ENCODE peak calls at places on chromosome 4, in seven cellular contexts. E is B cell, V is A549, G is AG09319, W is tibial nerve, H is brain microvascular endothelial cell, Q is WTC11. D is an unnamed sample.

GRCh38 chr4:150176559-150176958 is 98.3 kb downstream of the DCLK2 start:
- DNase-seq in E (no peak), V (no peak), G (peak), W (no peak), H (no peak), Q (no peak), D (no peak)

GRCh38 chr4:140249351-140249750 is 95.4 kb upstream of the MAML3 start:
- DNase-seq in E (peak), V (no peak), G (no peak), W (no peak), H (no peak), Q (no peak), D (no peak)

GRCh38 chr4:16106956-16107355 is 23.1 kb upstream of the PROM1 start:
- DNase-seq in E (no peak), V (no peak), G (no peak), W (no peak), H (no peak), Q (no peak), D (no peak)

GRCh38 chr4:171582961-171583581 is 230.1 kb upstream of the GALNTL6 start:
- DNase-seq in E (peak), V (no peak), G (no peak), W (no peak), H (no peak), Q (no peak), D (no peak)

GRCh38 chr4:77385124-77385969 is 220.3 kb upstream of the CXCL13 start:
- DNase-seq in E (peak), V (peak), G (peak), W (peak), H (peak), Q (peak), D (no peak)

GRCh38 chr4:142778908-142779307 is 67.2 kb downstream of the INPP4B start:
- DNase-seq in E (no peak), V (no peak), G (no peak), W (no peak), H (no peak), Q (no peak), D (no peak)

GRCh38 chr4:102598102-102598758 is 97.1 kb downstream of the NFKB1 start:
- DNase-seq in E (no peak), V (no peak), G (no peak), W (no peak), H (peak), Q (no peak), D (no peak)

GRCh38 chr4:186190456-186191265 is 706 bp upstream of the CYP4V2 start:
- DNase-seq in E (no peak), V (peak), G (no peak), W (no peak), H (no peak), Q (peak), D (no peak)

GRCh38 chr4:36990108-36990872 is 254.3 kb upstream of the NWD2 start:
- DNase-seq in E (no peak), V (no peak), G (no peak), W (no peak), H (no peak), Q (no peak), D (no peak)

GRCh38 chr4:98446499-98447375 is 185.6 kb downstream of the RAP1GDS1 start:
- DNase-seq in E (peak), V (no peak), G (no peak), W (no peak), H (peak), Q (no peak), D (no peak)

GRCh38 chr4:1410491-1411325 is 4.5 kb upstream of the NKX1-1 start:
- DNase-seq in E (peak), V (no peak), G (no peak), W (no peak), H (peak), Q (peak), D (peak)

GRCh38 chr4:128604840-128605239 is 204.7 kb upstream of the JADE1 start:
- DNase-seq in E (no peak), V (no peak), G (no peak), W (no peak), H (no peak), Q (no peak), D (no peak)

GRCh38 chr4:132642196-132642817 is 506.8 kb upstream of the PCDH10 start:
- DNase-seq in E (no peak), V (peak), G (no peak), W (no peak), H (peak), Q (peak), D (no peak)

GRCh38 chr4:53785996-53786395 is 194.7 kb upstream of the LNX1 start:
- DNase-seq in E (no peak), V (no peak), G (no peak), W (no peak), H (no peak), Q (no peak), D (no peak)

GRCh38 chr4:93786149-93786548 is 42.4 kb upstream of the ATOH1 start:
- DNase-seq in E (no peak), V (no peak), G (no peak), W (no peak), H (no peak), Q (no peak), D (no peak)

GRCh38 chr4:93791570-93792195 is 36.9 kb upstream of the ATOH1 start:
- DNase-seq in E (peak), V (peak), G (peak), W (peak), H (peak), Q (peak), D (no peak)

DNA sequence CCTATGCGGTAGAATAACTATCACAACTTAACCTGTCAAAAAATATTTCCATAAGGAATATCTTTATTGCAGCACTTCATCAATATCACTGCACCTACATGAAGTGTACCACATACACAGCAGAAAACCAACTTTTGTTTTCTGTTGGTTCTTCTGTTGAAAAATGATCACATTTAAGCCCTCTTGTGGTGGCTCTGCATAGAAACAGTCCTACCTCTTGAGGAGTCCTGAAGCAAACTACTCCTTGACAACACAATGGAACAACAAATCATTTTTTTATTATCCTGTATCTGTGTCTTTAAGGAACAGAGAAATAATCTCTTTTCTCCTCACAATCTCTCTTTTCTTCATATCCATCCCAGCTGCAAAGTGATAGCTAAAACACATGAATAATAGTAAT is 39.8 kb upstream of the ATOH1 start:
- DNase-seq in E (no peak), V (peak), G (no peak), W (no peak), H (peak), Q (no peak), D (no peak)
- TF ChIP-seq CTCF in E (no peak), V (peak), G (peak), W (no peak), H (peak), Q (no peak), D (peak)

DNA sequence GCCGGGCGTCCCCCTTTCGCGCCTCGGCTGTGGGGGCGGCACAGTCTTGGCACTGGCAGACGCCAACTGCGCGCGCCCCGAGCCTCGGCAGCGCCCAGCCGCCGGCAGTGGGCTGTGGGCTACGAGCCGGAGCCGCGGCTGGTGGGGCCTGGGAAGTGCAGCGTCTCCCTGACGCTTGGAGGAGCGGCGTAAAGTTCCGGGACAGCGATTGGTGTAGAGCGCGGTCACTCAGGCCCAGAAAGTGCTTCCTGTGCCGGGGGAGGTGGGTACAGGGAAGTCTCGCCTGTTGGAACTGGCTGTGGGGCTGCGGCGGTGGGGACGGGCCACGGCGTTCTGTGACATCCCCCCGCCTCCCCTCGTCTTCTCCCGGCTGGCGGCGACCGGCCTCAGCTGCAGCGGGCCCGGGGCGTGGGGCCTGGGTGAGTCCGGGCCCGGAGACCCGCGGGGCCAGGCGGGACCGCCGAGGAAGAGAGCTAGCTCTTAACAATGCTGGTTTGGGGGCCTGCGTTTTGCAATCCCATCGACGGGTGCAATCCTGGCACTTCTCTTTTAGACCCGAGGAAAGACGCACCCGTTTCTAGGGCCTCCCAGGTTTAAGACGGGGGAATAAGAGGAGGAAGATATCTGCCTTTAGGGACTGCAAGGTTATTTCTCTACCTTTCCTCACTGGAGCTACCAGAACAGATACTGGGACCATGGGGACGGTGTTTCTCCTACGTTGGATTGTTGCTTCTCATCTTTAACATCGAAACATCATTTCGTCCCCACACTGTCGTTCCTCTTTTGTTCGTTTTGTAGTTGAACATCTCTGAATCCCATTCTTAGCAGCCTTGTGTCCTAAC is at the start of the genes RWDD4 and TRAPPC11:
- DNase-seq in E (peak), V (peak), G (peak), W (peak), H (peak), Q (peak), D (peak)
- TF ChIP-seq CTCF in E (no peak), V (no peak), G (no peak), W (peak), H (peak), Q (no peak), D (peak)

GRCh38 chr4:48290146-48290772 is 20.6 kb upstream of the TEC start:
- DNase-seq in E (peak), V (peak), G (no peak), W (no peak), H (peak), Q (peak), D (no peak)
- TF ChIP-seq CTCF in E (peak), V (peak), G (peak), W (no peak), H (peak), Q (peak), D (peak)

GRCh38 chr4:7727727-7728126 is 211.9 kb downstream of the AFAP1 start:
- DNase-seq in E (no peak), V (no peak), G (no peak), W (no peak), H (no peak), Q (no peak), D (no peak)
- TF ChIP-seq CTCF in E (no peak), V (no peak), G (no peak), W (no peak), H (no peak), Q (no peak), D (no peak)

GRCh38 chr4:112813790-112814189 is 176.8 kb downstream of the LARP7 start:
- DNase-seq in E (no peak), V (no peak), G (no peak), W (no peak), H (peak), Q (no peak), D (no peak)
- TF ChIP-seq CTCF in E (no peak), V (no peak), G (no peak), W (no peak), H (no peak), Q (no peak), D (no peak)

GRCh38 chr4:152360045-152360410 is 175.9 kb downstream of the FBXW7 start:
- DNase-seq in E (no peak), V (no peak), G (no peak), W (no peak), H (no peak), Q (no peak), D (no peak)

GRCh38 chr4:152352645-152353116 is 183.2 kb downstream of the FBXW7 start:
- DNase-seq in E (peak), V (peak), G (peak), W (peak), H (peak), Q (no peak), D (no peak)

GRCh38 chr4:152357206-152357605 is 178.7 kb downstream of the FBXW7 start:
- DNase-seq in E (no peak), V (no peak), G (no peak), W (no peak), H (peak), Q (no peak), D (no peak)

GRCh38 chr4:152359208-152360044 is 176.5 kb downstream of the FBXW7 start:
- DNase-seq in E (no peak), V (no peak), G (no peak), W (no peak), H (no peak), Q (no peak), D (no peak)

DNA sequence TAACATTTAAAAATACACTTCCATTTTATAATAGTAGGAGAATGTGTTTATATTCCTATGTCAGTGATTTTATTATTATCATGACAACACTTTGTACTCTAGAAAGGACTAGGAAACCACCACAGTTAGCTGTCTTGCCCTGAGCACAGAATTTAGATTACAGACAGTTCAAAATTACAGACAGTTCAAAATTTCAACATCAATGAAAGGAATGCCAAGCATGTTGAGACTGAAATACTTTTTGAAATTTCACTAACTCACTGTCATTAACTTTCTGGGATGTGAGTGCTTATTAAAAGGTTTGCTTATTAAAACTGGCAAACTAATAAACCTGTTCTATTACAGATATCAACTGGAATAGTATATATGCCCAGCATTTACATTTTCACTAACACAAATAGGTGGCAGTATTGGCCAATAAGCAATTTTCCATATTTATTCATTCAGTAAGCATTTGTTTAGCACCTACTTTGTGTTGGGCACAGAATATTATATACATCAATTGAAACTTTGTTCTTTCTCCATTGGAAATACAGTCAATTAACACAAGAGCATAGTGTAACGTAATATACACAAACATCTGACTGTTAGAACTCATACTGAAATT is 179.4 kb downstream of the FBXW7 start:
- DNase-seq in E (no peak), V (no peak), G (no peak), W (no peak), H (peak), Q (no peak), D (no peak)
- TF ChIP-seq CTCF in E (no peak), V (peak), G (no peak), W (no peak), H (no peak), Q (no peak), D (peak)

DNA sequence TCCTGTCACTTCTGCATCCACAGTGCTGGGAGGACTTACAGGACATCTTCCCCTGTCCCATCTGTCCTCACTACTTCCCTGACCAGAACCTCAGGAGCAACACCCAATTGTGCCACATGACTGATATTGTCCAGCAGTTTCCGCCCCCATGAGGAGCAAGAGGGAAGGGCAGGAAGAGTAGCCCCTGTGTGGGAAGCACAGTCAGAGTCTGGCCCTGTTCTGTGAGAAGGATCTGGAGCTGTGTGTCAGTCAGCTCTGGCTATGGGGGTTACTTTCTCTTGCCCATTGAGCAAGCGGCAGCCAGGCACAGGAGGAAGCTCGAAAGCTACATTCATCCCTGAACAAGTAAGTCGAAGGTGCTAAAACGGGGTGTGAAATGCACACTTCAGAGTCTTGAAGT is 14.8 kb upstream of the TRIM60 start:
- DNase-seq in E (no peak), V (peak), G (no peak), W (no peak), H (no peak), Q (peak), D (no peak)
- TF ChIP-seq CTCF in E (no peak), V (no peak), G (peak), W (no peak), H (peak), Q (peak), D (peak)

GRCh38 chr4:112185334-112185733 is 40.1 kb downstream of the FAM241A start:
- DNase-seq in E (no peak), V (no peak), G (no peak), W (no peak), H (no peak), Q (no peak), D (no peak)

GRCh38 chr4:112185740-112186670 is 40.8 kb downstream of the FAM241A start:
- DNase-seq in E (no peak), V (no peak), G (no peak), W (no peak), H (no peak), Q (no peak), D (no peak)

GRCh38 chr4:112184438-112184837 is 39.2 kb downstream of the FAM241A start:
- DNase-seq in E (no peak), V (no peak), G (no peak), W (no peak), H (no peak), Q (no peak), D (no peak)

GRCh38 chr4:112190684-112191083 is 40.9 kb upstream of the AP1AR start:
- DNase-seq in E (no peak), V (no peak), G (no peak), W (no peak), H (no peak), Q (no peak), D (no peak)

GRCh38 chr4:112189754-112190153 is 41.8 kb upstream of the AP1AR start:
- DNase-seq in E (no peak), V (no peak), G (no peak), W (no peak), H (no peak), Q (no peak), D (no peak)
- TF ChIP-seq CTCF in E (no peak), V (peak), G (peak), W (no peak), H (peak), Q (no peak), D (peak)

GRCh38 chr4:2441393-2442174 is 22.8 kb downstream of the CFAP99 start:
- DNase-seq in E (peak), V (peak), G (no peak), W (no peak), H (peak), Q (peak), D (no peak)
- TF ChIP-seq CTCF in E (peak), V (peak), G (peak), W (peak), H (peak), Q (peak), D (peak)

D was measured in chondrocyte.